ENCODE peak calls at places on chromosome 10, in eight cellular contexts. One of them, this sample, is unnamed. For H3K27me3, the result is how much of the 10 kb centered on the place peaks cover.

GRCh38 chr10:4804505-4804904 is 21.5 kb upstream of the AKR1E2 start:
- DNase-seq in hepatocyte: no peak
- DNase-seq in GM12878: no peak
- DNase-seq in Panc1: no peak
- DNase-seq in WERI-Rb-1: no peak
- DNase-seq in heart left ventricle: no peak
- DNase-seq in HCT116: no peak
- DNase-seq in colonic mucosa: no peak
- DNase-seq in this sample: no peak

GRCh38 chr10:71496927-71497801 is 100.4 kb downstream of the CDH23 start:
- DNase-seq in hepatocyte: no peak
- DNase-seq in Panc1: no peak
- DNase-seq in colonic mucosa: no peak
- DNase-seq in WERI-Rb-1: no peak
- DNase-seq in HCT116: no peak
- DNase-seq in GM12878: no peak
- DNase-seq in heart left ventricle: no peak
- DNase-seq in this sample: no peak

GRCh38 chr10:17428616-17429097 is 25.7 kb downstream of the ST8SIA6 start:
- DNase-seq in HCT116: no peak
- DNase-seq in Panc1: no peak
- DNase-seq in heart left ventricle: no peak
- DNase-seq in GM12878: no peak
- DNase-seq in hepatocyte: no peak
- DNase-seq in colonic mucosa: no peak
- DNase-seq in WERI-Rb-1: no peak
- DNase-seq in this sample: no peak

GRCh38 chr10:131870831-131871672 is 29.8 kb upstream of the PPP2R2D start:
- DNase-seq in colonic mucosa: no peak
- DNase-seq in WERI-Rb-1: peak
- DNase-seq in HCT116: no peak
- DNase-seq in heart left ventricle: no peak
- DNase-seq in hepatocyte: peak
- DNase-seq in GM12878: no peak
- DNase-seq in Panc1: no peak
- DNase-seq in this sample: no peak

GRCh38 chr10:127550861-127551260 is 1.8 kb downstream of the NPS start:
- DNase-seq in HCT116: no peak
- DNase-seq in GM12878: no peak
- DNase-seq in Panc1: no peak
- DNase-seq in colonic mucosa: no peak
- DNase-seq in hepatocyte: no peak
- DNase-seq in heart left ventricle: no peak
- DNase-seq in WERI-Rb-1: no peak
- DNase-seq in this sample: no peak

GRCh38 chr10:69801094-69801433 is 642 bp upstream of the COL13A1 start:
- DNase-seq in WERI-Rb-1: peak
- DNase-seq in Panc1: no peak
- DNase-seq in hepatocyte: peak
- DNase-seq in HCT116: peak
- DNase-seq in colonic mucosa: peak
- DNase-seq in GM12878: no peak
- DNase-seq in heart left ventricle: peak
- DNase-seq in this sample: no peak

GRCh38 chr10:5565671-5566581 is 41.2 kb downstream of the CALML3 start:
- DNase-seq in colonic mucosa: no peak
- DNase-seq in hepatocyte: no peak
- DNase-seq in HCT116: no peak
- DNase-seq in heart left ventricle: no peak
- DNase-seq in WERI-Rb-1: peak
- DNase-seq in GM12878: no peak
- DNase-seq in Panc1: no peak
- DNase-seq in this sample: no peak

GRCh38 chr10:24849537-24850299 is 102.7 kb downstream of the PRTFDC1 start:
- DNase-seq in heart left ventricle: no peak
- DNase-seq in colonic mucosa: peak
- DNase-seq in WERI-Rb-1: no peak
- DNase-seq in Panc1: no peak
- DNase-seq in HCT116: peak
- DNase-seq in GM12878: no peak
- DNase-seq in hepatocyte: no peak
- DNase-seq in this sample: no peak

GRCh38 chr10:28291881-28292297 is 11.0 kb downstream of the MPP7 start:
- DNase-seq in colonic mucosa: no peak
- DNase-seq in HCT116: peak
- DNase-seq in GM12878: no peak
- DNase-seq in WERI-Rb-1: no peak
- DNase-seq in heart left ventricle: no peak
- DNase-seq in hepatocyte: peak
- DNase-seq in Panc1: no peak
- DNase-seq in this sample: no peak

GRCh38 chr10:79298403-79299244 is 48.6 kb upstream of the PPIF start:
- DNase-seq in hepatocyte: peak
- DNase-seq in colonic mucosa: peak
- DNase-seq in WERI-Rb-1: no peak
- DNase-seq in Panc1: no peak
- DNase-seq in HCT116: peak
- DNase-seq in heart left ventricle: no peak
- DNase-seq in GM12878: no peak
- DNase-seq in this sample: no peak

GRCh38 chr10:95374597-95375209 is 83.9 kb upstream of the PDLIM1 start:
- DNase-seq in heart left ventricle: peak
- DNase-seq in HCT116: peak
- DNase-seq in WERI-Rb-1: peak
- DNase-seq in colonic mucosa: peak
- DNase-seq in Panc1: peak
- DNase-seq in GM12878: no peak
- DNase-seq in hepatocyte: peak
- DNase-seq in this sample: peak

GRCh38 chr10:28532223-28532508 is 752 bp upstream of the WAC start:
- DNase-seq in WERI-Rb-1: no peak
- DNase-seq in colonic mucosa: peak
- DNase-seq in GM12878: no peak
- DNase-seq in HCT116: no peak
- DNase-seq in hepatocyte: no peak
- DNase-seq in Panc1: no peak
- DNase-seq in heart left ventricle: no peak
- DNase-seq in this sample: no peak

GRCh38 chr10:53786236-53786635 is 1013.7 kb upstream of the MBL2 start:
- DNase-seq in GM12878: no peak
- DNase-seq in HCT116: no peak
- DNase-seq in hepatocyte: no peak
- DNase-seq in colonic mucosa: no peak
- DNase-seq in heart left ventricle: no peak
- DNase-seq in WERI-Rb-1: peak
- DNase-seq in Panc1: no peak
- DNase-seq in this sample: no peak

GRCh38 chr10:11011966-11012365 is 5.7 kb upstream of the CELF2 start:
- DNase-seq in WERI-Rb-1: no peak
- DNase-seq in Panc1: no peak
- DNase-seq in HCT116: no peak
- DNase-seq in hepatocyte: no peak
- DNase-seq in colonic mucosa: no peak
- DNase-seq in heart left ventricle: no peak
- DNase-seq in GM12878: no peak
- DNase-seq in this sample: no peak

GRCh38 chr10:113528876-113529275 is 24.0 kb upstream of the HABP2 start:
- DNase-seq in HCT116: no peak
- DNase-seq in heart left ventricle: no peak
- DNase-seq in hepatocyte: no peak
- DNase-seq in colonic mucosa: no peak
- DNase-seq in Panc1: no peak
- DNase-seq in GM12878: no peak
- DNase-seq in WERI-Rb-1: peak
- DNase-seq in this sample: no peak

GRCh38 chr10:97032624-97033023 is 153.1 kb downstream of the SLIT1 start:
- DNase-seq in HCT116: no peak
- DNase-seq in hepatocyte: no peak
- DNase-seq in heart left ventricle: no peak
- DNase-seq in Panc1: no peak
- DNase-seq in WERI-Rb-1: no peak
- DNase-seq in GM12878: no peak
- DNase-seq in colonic mucosa: no peak
- DNase-seq in this sample: no peak

GRCh38 chr10:75014516-75015230 is 96.8 kb upstream of the SAMD8 start:
- DNase-seq in HCT116: no peak
- DNase-seq in colonic mucosa: no peak
- DNase-seq in GM12878: no peak
- DNase-seq in heart left ventricle: no peak
- DNase-seq in WERI-Rb-1: no peak
- DNase-seq in hepatocyte: no peak
- DNase-seq in Panc1: no peak
- DNase-seq in this sample: no peak

GRCh38 chr10:125820705-125821104 is 2.4 kb downstream of the UROS start:
- DNase-seq in WERI-Rb-1: no peak
- DNase-seq in hepatocyte: no peak
- DNase-seq in Panc1: no peak
- DNase-seq in HCT116: no peak
- DNase-seq in GM12878: peak
- DNase-seq in colonic mucosa: no peak
- DNase-seq in heart left ventricle: no peak
- DNase-seq in this sample: no peak

GRCh38 chr10:3094565-3095168 is 27.3 kb downstream of the PFKP start:
- DNase-seq in HCT116: no peak
- DNase-seq in heart left ventricle: no peak
- DNase-seq in colonic mucosa: no peak
- DNase-seq in WERI-Rb-1: no peak
- DNase-seq in hepatocyte: no peak
- DNase-seq in Panc1: no peak
- DNase-seq in GM12878: no peak
- DNase-seq in this sample: no peak
- H3K4me3 ChIP-seq in HCT116: peak
- H3K4me3 ChIP-seq in heart left ventricle: no peak
- H3K4me3 ChIP-seq in colonic mucosa: no peak
- H3K4me3 ChIP-seq in WERI-Rb-1: no peak
- H3K4me3 ChIP-seq in hepatocyte: no peak
- H3K4me3 ChIP-seq in Panc1: peak
- H3K4me3 ChIP-seq in GM12878: no peak
- H3K4me3 ChIP-seq in this sample: no peak

GRCh38 chr10:130045091-130045652 is 65.5 kb downstream of the C10orf143 start:
- DNase-seq in hepatocyte: no peak
- DNase-seq in Panc1: no peak
- DNase-seq in colonic mucosa: peak
- DNase-seq in GM12878: no peak
- DNase-seq in heart left ventricle: no peak
- DNase-seq in WERI-Rb-1: peak
- DNase-seq in HCT116: peak
- DNase-seq in this sample: no peak
- TF ChIP-seq CTCF in hepatocyte: no peak
- TF ChIP-seq CTCF in Panc1: peak
- TF ChIP-seq CTCF in colonic mucosa: no peak
- TF ChIP-seq CTCF in GM12878: no peak
- TF ChIP-seq CTCF in heart left ventricle: no peak
- TF ChIP-seq CTCF in WERI-Rb-1: peak
- TF ChIP-seq CTCF in HCT116: peak
- TF ChIP-seq CTCF in this sample: peak

DNA sequence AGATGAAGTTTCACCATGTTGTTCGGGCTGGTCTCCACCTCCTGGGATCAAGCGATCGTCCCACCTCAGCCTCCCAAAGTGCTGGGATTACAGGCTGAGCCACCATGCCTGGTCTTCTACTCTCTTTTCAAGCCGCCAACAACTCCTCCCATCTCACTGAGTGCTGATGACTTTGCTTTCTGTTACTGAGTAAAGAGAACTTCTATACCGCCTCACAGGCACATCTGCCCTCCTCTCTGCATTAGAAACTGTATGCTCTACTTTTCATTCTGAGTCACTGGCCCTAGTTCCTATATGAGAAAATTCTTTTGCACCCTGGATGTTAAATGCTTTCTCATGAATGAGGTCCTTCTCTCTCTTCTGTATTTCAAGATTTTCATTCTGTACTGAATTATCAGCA is 2.2 kb upstream of the ZNF239 start:
- DNase-seq in GM12878: no peak
- DNase-seq in hepatocyte: no peak
- DNase-seq in WERI-Rb-1: no peak
- DNase-seq in heart left ventricle: no peak
- DNase-seq in Panc1: no peak
- DNase-seq in colonic mucosa: no peak
- DNase-seq in HCT116: no peak
- DNase-seq in this sample: no peak
- H3K27me3 ChIP-seq in GM12878: under half
- H3K27me3 ChIP-seq in hepatocyte: under half
- H3K27me3 ChIP-seq in WERI-Rb-1: under half
- H3K27me3 ChIP-seq in heart left ventricle: under half
- H3K27me3 ChIP-seq in Panc1: under half
- H3K27me3 ChIP-seq in colonic mucosa: under half
- H3K27me3 ChIP-seq in HCT116: under half
- H3K27me3 ChIP-seq in this sample: under half

GRCh38 chr10:119377431-119377830 is 165.1 kb downstream of the RGS10 start:
- DNase-seq in colonic mucosa: no peak
- DNase-seq in hepatocyte: no peak
- DNase-seq in Panc1: no peak
- DNase-seq in GM12878: no peak
- DNase-seq in WERI-Rb-1: no peak
- DNase-seq in heart left ventricle: no peak
- DNase-seq in HCT116: no peak
- DNase-seq in this sample: no peak

GRCh38 chr10:119378737-119379067 is 163.8 kb downstream of the RGS10 start:
- DNase-seq in HCT116: no peak
- DNase-seq in GM12878: no peak
- DNase-seq in WERI-Rb-1: no peak
- DNase-seq in heart left ventricle: no peak
- DNase-seq in hepatocyte: no peak
- DNase-seq in Panc1: no peak
- DNase-seq in colonic mucosa: no peak
- DNase-seq in this sample: no peak

GRCh38 chr10:119374236-119374635 is 166.9 kb downstream of the GRK5 start:
- DNase-seq in GM12878: no peak
- DNase-seq in hepatocyte: no peak
- DNase-seq in WERI-Rb-1: no peak
- DNase-seq in HCT116: no peak
- DNase-seq in Panc1: no peak
- DNase-seq in heart left ventricle: no peak
- DNase-seq in colonic mucosa: no peak
- DNase-seq in this sample: no peak

GRCh38 chr10:119377905-119378736 is 164.4 kb downstream of the RGS10 start:
- DNase-seq in colonic mucosa: no peak
- DNase-seq in GM12878: no peak
- DNase-seq in WERI-Rb-1: no peak
- DNase-seq in hepatocyte: no peak
- DNase-seq in heart left ventricle: peak
- DNase-seq in HCT116: no peak
- DNase-seq in Panc1: no peak
- DNase-seq in this sample: no peak

DNA sequence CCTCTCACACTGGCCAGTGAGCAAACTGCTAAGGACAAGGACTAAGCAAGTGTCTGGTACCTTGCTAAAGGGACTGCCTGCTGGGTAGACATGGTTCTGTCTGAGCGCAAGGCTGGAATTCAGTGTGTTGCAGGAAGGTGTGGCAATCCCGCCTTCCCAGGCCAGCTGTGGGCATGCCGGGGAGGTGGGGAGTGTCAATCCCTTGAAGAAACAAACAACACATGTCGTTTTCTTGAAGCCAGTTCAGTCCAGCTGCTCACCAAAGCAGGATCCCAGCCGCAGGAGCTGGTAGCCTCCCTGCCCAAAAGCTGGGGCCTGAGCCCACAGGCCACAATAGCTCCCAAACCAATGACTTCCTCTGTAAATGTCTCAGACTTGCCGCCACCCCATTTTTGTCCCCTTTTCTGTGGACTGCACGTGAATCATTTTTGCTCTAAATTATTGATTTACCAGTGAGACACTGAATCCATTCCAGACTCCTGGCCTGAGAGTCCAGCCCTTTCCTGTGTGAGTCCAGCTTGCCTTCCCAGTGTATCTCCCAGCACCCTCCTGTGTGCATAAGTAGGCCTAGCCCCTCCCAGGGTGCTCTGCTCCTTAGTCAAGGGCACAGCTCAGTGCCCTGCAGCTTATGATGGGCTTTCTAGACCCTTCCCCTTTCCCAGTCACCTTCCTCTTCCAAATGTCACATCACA is 166.8 kb downstream of the RGS10 start:
- DNase-seq in HCT116: no peak
- DNase-seq in colonic mucosa: no peak
- DNase-seq in WERI-Rb-1: peak
- DNase-seq in hepatocyte: peak
- DNase-seq in GM12878: no peak
- DNase-seq in Panc1: no peak
- DNase-seq in heart left ventricle: no peak
- DNase-seq in this sample: no peak
- H3K4me3 ChIP-seq in HCT116: no peak
- H3K4me3 ChIP-seq in colonic mucosa: no peak
- H3K4me3 ChIP-seq in WERI-Rb-1: no peak
- H3K4me3 ChIP-seq in hepatocyte: no peak
- H3K4me3 ChIP-seq in GM12878: no peak
- H3K4me3 ChIP-seq in Panc1: no peak
- H3K4me3 ChIP-seq in heart left ventricle: no peak
- H3K4me3 ChIP-seq in this sample: no peak

This sample was measured in GM06990.